ENCODE peak calls at places on chromosome 6, in five cellular contexts. C is psoas muscle, O is right cardiac atrium, A is Panc1, T is GM23338. Y is an unnamed sample.

GRCh38 chr6:34343823-34344222 is 48.6 kb downstream of the NUDT3 start:
- ATAC-seq in C (no peak), O (no peak), A (no peak), T (no peak), Y (no peak)

GRCh38 chr6:152595507-152595906 is 41.7 kb downstream of the SYNE1 start:
- ATAC-seq in C (no peak), O (peak; percentile 47), A (no peak), T (peak; percentile 92), Y (no peak)

GRCh38 chr6:70886661-70887060 is 70.2 kb downstream of the B3GAT2 start:
- ATAC-seq in C (peak; percentile 64), O (no peak), A (no peak), T (no peak), Y (no peak)

GRCh38 chr6:165605901-165606739 is 56.9 kb downstream of the PDE10A start:
- ATAC-seq in C (no peak), O (no peak), A (no peak), T (no peak), Y (no peak)

GRCh38 chr6:87766211-87766610 is 64.2 kb upstream of the AKIRIN2 start:
- ATAC-seq in C (no peak), O (no peak), A (no peak), T (no peak), Y (no peak)

GRCh38 chr6:29653452-29654038 is 3.3 kb upstream of the MOG start:
- ATAC-seq in C (no peak), O (no peak), A (no peak), T (peak; percentile 4), Y (no peak)

GRCh38 chr6:56714982-56715456 is 72.3 kb upstream of the DST start:
- ATAC-seq in C (peak; percentile 64), O (peak; percentile 30), A (peak; percentile 85), T (peak; percentile 27), Y (peak; percentile 51)

GRCh38 chr6:144696610-144697376 is 411.7 kb downstream of the UTRN start:
- ATAC-seq in C (no peak), O (no peak), A (no peak), T (no peak), Y (no peak)

GRCh38 chr6:11714116-11714797 is 64.3 kb downstream of the ADTRP start:
- ATAC-seq in C (no peak), O (no peak), A (no peak), T (no peak), Y (no peak)

GRCh38 chr6:14275493-14275851 is 157.9 kb downstream of the CD83 start:
- ATAC-seq in C (no peak), O (peak; percentile 84), A (no peak), T (no peak), Y (no peak)

GRCh38 chr6:7732219-7732618 is 6.3 kb downstream of the BMP6 start:
- ATAC-seq in C (no peak), O (peak; percentile 48), A (no peak), T (no peak), Y (no peak)
- H3K27me3 ChIP-seq in C (peaks cover 16% of the 10 kb centered on the region), O (peaks cover 2% of the 10 kb centered on the region), A (no peaks in the 10 kb centered on the region), T (peaks cover 37% of the 10 kb centered on the region), Y (peaks cover 85% of the 10 kb centered on the region)

DNA sequence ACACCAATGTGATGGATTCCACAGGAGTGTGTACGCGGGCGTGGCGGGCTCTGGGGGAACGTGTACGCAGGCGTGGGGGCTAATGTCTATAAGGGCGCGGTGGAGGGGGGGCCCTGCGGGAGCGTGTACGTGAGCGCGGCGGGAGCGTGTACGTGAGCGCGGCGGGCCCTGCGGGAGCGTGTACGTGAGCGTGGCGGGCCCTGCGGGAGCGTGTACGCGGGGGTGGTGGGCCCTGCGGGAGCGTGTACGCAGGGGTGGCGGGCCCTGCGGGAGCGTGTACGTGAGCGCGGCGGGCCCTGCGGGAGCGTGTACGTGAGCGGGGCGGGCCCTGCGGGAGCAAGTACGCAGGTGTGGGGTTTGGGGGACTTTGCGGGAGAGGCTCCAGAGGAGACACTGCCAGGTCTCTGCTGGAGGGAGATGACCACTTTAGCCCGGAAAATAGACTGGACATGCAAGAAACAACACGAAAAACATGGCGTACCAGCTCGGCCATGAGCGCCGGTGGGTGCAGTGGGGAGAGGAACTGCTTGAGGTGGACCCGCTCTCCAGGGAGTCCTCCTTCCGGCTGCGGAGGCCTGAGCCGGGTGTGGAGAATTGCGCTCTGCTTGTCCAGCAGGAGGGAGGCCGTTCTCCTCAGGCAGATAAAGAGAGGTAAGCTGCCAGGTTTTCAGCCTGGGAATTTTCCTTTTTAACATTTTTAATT is 27.8 kb upstream of the SMOC2 start:
- ATAC-seq in C (no peak), O (no peak), A (no peak), T (no peak), Y (no peak)
- H3K4me3 ChIP-seq in C (no peak overlapping the region), O (no peak overlapping the region), A (no peak overlapping the region), T (no peak overlapping the region), Y (no peak overlapping the region)

GRCh38 chr6:149884215-149884614 is 13.7 kb downstream of the RAET1E start:
- ATAC-seq in C (no peak), O (peak; percentile 67), A (peak; percentile 71), T (peak; percentile 98), Y (peak; percentile 65)
- H3K27me3 ChIP-seq in C (no peaks in the 10 kb centered on the region), O (no peaks in the 10 kb centered on the region), A (no peaks in the 10 kb centered on the region), T (no peaks in the 10 kb centered on the region), Y (no peaks in the 10 kb centered on the region)

GRCh38 chr6:24583463-24584389 is 62.3 kb downstream of the KIAA0319 start:
- ATAC-seq in C (peak; percentile 92), O (peak; percentile 85), A (peak; percentile 81), T (peak; percentile 81), Y (peak; percentile 72)
- H3K4me3 ChIP-seq in C (peak overlapping the region; percentile 24), O (no peak overlapping the region), A (no peak overlapping the region), T (no peak overlapping the region), Y (no peak overlapping the region)

GRCh38 chr6:159197251-159197650 is 28.1 kb downstream of the FNDC1 start:
- ATAC-seq in C (no peak), O (no peak), A (no peak), T (no peak), Y (no peak)
- H3K27me3 ChIP-seq in C (no peaks in the 10 kb centered on the region), O (no peaks in the 10 kb centered on the region), A (peaks cover 9% of the 10 kb centered on the region), T (no peaks in the 10 kb centered on the region), Y (no peaks in the 10 kb centered on the region)

GRCh38 chr6:32664827-32665362 is 1.6 kb downstream of the HLA-DQB1 start:
- ATAC-seq in C (peak; percentile 58), O (peak; percentile 64), A (peak; percentile 76), T (peak; percentile 62), Y (peak; percentile 69)

GRCh38 chr6:32665621-32666140 is 776 bp downstream of the HLA-DQB1 start:
- ATAC-seq in C (no peak), O (no peak), A (no peak), T (no peak), Y (no peak)

GRCh38 chr6:32662099-32662498 is 4.4 kb downstream of the HLA-DQB1 start:
- ATAC-seq in C (no peak), O (no peak), A (no peak), T (no peak), Y (no peak)

GRCh38 chr6:32662836-32663235 is 3.6 kb downstream of the HLA-DQB1 start:
- ATAC-seq in C (no peak), O (no peak), A (no peak), T (no peak), Y (no peak)

DNA sequence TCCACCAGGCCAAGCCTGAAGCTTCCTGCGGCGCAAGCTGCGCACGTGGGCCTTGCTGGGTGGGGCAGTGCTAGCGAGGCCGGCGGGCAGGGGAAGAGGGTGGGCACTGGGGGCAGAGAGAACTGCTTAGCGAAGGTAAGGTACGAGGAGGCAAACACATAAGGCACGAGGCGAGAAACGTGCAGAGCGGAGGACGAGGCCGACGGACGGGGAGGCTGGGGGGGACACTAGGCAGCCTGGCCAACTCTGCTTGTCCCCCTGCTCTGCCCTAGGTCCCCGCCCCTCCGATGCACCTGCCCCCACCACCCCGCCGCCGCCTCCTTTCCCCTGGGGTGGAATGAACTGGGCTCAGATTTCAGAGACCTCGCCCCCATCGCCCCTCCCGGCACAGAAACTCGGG is 2.1 kb downstream of the HLA-DQB1 start:
- ATAC-seq in C (no peak), O (no peak), A (no peak), T (no peak), Y (no peak)
- H3K4me3 ChIP-seq in C (no peak overlapping the region), O (peak overlapping the region; percentile 43), A (no peak overlapping the region), T (peak overlapping the region; percentile 48), Y (no peak overlapping the region)

GRCh38 chr6:1592852-1593251 is 16.9 kb upstream of the FOXC1 start:
- ATAC-seq in C (no peak), O (no peak), A (no peak), T (no peak), Y (no peak)

GRCh38 chr6:1593958-1594314 is 15.8 kb upstream of the FOXC1 start:
- ATAC-seq in C (no peak), O (no peak), A (peak; percentile 18), T (no peak), Y (no peak)

GRCh38 chr6:1591926-1592325 is 17.8 kb upstream of the FOXC1 start:
- ATAC-seq in C (no peak), O (no peak), A (no peak), T (no peak), Y (no peak)

GRCh38 chr6:1594495-1595200 is 15.1 kb upstream of the FOXC1 start:
- ATAC-seq in C (no peak), O (no peak), A (peak; percentile 14), T (no peak), Y (no peak)

DNA sequence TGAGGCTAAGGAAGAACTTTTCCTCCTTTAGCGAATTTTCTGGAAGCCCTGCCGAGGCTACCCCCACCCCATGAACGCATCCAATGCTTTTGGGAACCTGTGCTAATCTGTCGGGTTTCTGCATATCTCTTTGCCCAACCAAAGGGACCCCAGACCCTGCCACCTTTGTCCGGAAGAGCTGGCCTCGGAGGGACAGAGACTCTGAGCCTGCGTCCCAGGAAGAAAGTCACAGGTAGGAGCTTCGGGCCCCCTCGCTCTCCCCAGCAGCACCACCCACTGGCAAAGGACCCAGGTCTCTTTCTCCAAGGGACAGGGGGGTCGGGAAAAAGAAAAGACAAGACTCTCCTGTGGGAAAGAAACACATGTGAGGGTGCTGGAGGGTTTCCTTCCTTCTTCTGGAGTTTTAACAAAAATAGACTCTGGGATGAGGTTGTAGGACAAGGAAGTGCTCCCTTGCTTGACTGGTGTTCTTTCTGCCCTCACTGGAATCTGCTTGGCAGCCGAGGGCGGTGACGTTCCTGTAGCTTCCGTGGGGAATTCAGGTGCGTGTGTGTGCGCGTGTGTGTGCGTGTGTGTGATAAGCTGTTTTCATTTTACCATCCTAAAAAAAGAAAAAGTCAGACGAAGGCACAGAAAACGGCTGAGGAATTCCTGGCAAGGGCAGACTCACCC is 16.3 kb upstream of the FOXC1 start:
- ATAC-seq in C (no peak), O (no peak), A (no peak), T (no peak), Y (no peak)
- H3K27me3 ChIP-seq in C (peaks cover 19% of the 10 kb centered on the region), O (no peaks in the 10 kb centered on the region), A (peaks cover 10% of the 10 kb centered on the region), T (no peaks in the 10 kb centered on the region), Y (peaks cover 32% of the 10 kb centered on the region)